ENCODE peak calls at places on chromosome 21, in four cellular contexts. S, P, R and U are unnamed samples.

GRCh38 chr21:37877171-37877570 is 39.1 kb downstream of the KCNJ6 start:
- DNase-seq in P (no peak), S (no peak), R (no peak), U (no peak)

GRCh38 chr21:26165331-26165730 is 5.2 kb downstream of the APP start:
- DNase-seq in R (no peak), P (no peak), S (no peak), U (no peak)

GRCh38 chr21:15731243-15731613 is 1.4 kb downstream of the USP25 start:
- DNase-seq in R (peak; percentile 25), P (no peak), S (peak; percentile 51), U (peak; percentile 44)

GRCh38 chr21:16460936-16461335 is 731.2 kb downstream of the USP25 start:
- DNase-seq in S (no peak), P (no peak), R (no peak), U (no peak)

GRCh38 chr21:32468567-32469175 is 56.2 kb downstream of the EVA1C start:
- DNase-seq in S (no peak), P (no peak), R (no peak), U (no peak)

GRCh38 chr21:38924954-38925353 is 119.2 kb downstream of the ETS2 start:
- DNase-seq in P (no peak), R (no peak), S (no peak), U (no peak)

GRCh38 chr21:34915364-34915834 is 133.7 kb downstream of the RUNX1 start:
- DNase-seq in R (no peak), S (no peak), P (no peak), U (no peak)

GRCh38 chr21:27564684-27565280 is 597.9 kb upstream of the ADAMTS5 start:
- DNase-seq in R (no peak), P (no peak), S (peak; percentile 5), U (peak; percentile 68)

GRCh38 chr21:25002676-25003075 is 604.6 kb downstream of the MRPL39 start:
- DNase-seq in P (no peak), R (no peak), S (no peak), U (no peak)

GRCh38 chr21:36698160-36699025 is 522 bp upstream of the SIM2 start:
- DNase-seq in S (no peak), P (no peak), R (no peak), U (no peak)

GRCh38 chr21:46597031-46597430 is 7.9 kb downstream of the S100B start:
- DNase-seq in P (no peak), S (no peak), R (no peak), U (no peak)

GRCh38 chr21:34202553-34203332 is 129.4 kb downstream of the MRPS6 start:
- DNase-seq in P (no peak), R (no peak), S (no peak), U (no peak)

GRCh38 chr21:15000076-15000475 is 64.7 kb downstream of the NRIP1 start:
- DNase-seq in S (no peak), R (no peak), P (no peak), U (no peak)

GRCh38 chr21:21401444-21401843 is 403.2 kb downstream of the NCAM2 start:
- DNase-seq in R (no peak), P (no peak), S (no peak), U (no peak)

GRCh38 chr21:33419538-33420123 is 16.4 kb downstream of the IFNGR2 start:
- DNase-seq in R (no peak), S (no peak), P (no peak), U (peak; percentile 82)

GRCh38 chr21:31136891-31137290 is 98.6 kb upstream of the KRTAP19-8 start:
- DNase-seq in S (peak; percentile 14), P (peak; percentile 47), R (no peak), U (peak; percentile 21)

GRCh38 chr21:35643176-35643575 is 417.1 kb downstream of the SETD4 start:
- DNase-seq in P (no peak), R (no peak), S (no peak), U (peak; percentile 65)

GRCh38 chr21:40765771-40766170 is 81.2 kb downstream of the DSCAM start:
- DNase-seq in R (no peak), S (no peak), P (no peak), U (no peak)

GRCh38 chr21:42775123-42775522 is 104.2 kb downstream of the WDR4 start:
- DNase-seq in P (no peak), R (no peak), S (no peak), U (no peak)
- TF ChIP-seq MYC in P (no peak), R (no peak), S (no peak), U (no peak)

GRCh38 chr21:45074818-45075605 is 632 bp downstream of the ADARB1 start:
- DNase-seq in S (peak; percentile 86), R (no peak), P (no peak), U (peak; percentile 38)
- TF ChIP-seq EZH2 in S (no peak), R (no peak), P (no peak), U (no peak)

GRCh38 chr21:18760247-18760646 is 356.7 kb upstream of the TMPRSS15 start:
- DNase-seq in R (no peak), S (peak; percentile 59), P (no peak), U (no peak)

GRCh38 chr21:18764720-18765119 is 361.1 kb upstream of the TMPRSS15 start:
- DNase-seq in S (no peak), R (no peak), P (no peak), U (no peak)

GRCh38 chr21:18759751-18760161 is 356.2 kb upstream of the TMPRSS15 start:
- DNase-seq in P (no peak), S (peak; percentile 52), R (no peak), U (no peak)

GRCh38 chr21:18759267-18759666 is 355.7 kb upstream of the TMPRSS15 start:
- DNase-seq in S (no peak), P (no peak), R (no peak), U (no peak)
- TF ChIP-seq MYC in S (no peak), P (no peak), R (no peak), U (no peak)

GRCh38 chr21:18244721-18245486 is at the start of gene CHODL:
- DNase-seq in P (no peak), S (no peak), R (no peak), U (no peak)
- TF ChIP-seq EZH2 in P (no peak), S (no peak), R (no peak), U (peak; percentile 39)

GRCh38 chr21:28738882-28739281 is 253.8 kb downstream of the LTN1 start:
- DNase-seq in S (no peak), R (no peak), P (no peak), U (peak; percentile 26)

GRCh38 chr21:28743723-28744122 is 249.0 kb downstream of the LTN1 start:
- DNase-seq in S (no peak), R (no peak), P (no peak), U (no peak)

GRCh38 chr21:28745131-28746055 is 247.3 kb downstream of the LTN1 start:
- DNase-seq in R (peak; percentile 70), S (peak; percentile 82), P (peak; percentile 33), U (peak; percentile 85)

GRCh38 chr21:28746166-28746565 is 246.5 kb downstream of the LTN1 start:
- DNase-seq in R (no peak), S (no peak), P (no peak), U (no peak)

GRCh38 chr21:28742527-28742926 is 250.2 kb downstream of the LTN1 start:
- DNase-seq in S (no peak), P (no peak), R (no peak), U (peak; percentile 61)
- TF ChIP-seq MYC in S (no peak), P (no peak), R (no peak), U (no peak)

GRCh38 chr21:42665484-42665883 is 12.1 kb downstream of the PDE9A start:
- DNase-seq in S (no peak), P (no peak), R (no peak), U (no peak)
- TF ChIP-seq EZH2 in S (no peak), P (no peak), R (no peak), U (no peak)

GRCh38 chr21:17514124-17514481 is 1.3 kb downstream of the CXADR start:
- DNase-seq in R (peak; percentile 27), P (no peak), S (no peak), U (peak; percentile 44)
- TF ChIP-seq MYC in R (no peak), P (no peak), S (no peak), U (no peak)

GRCh38 chr21:30058928-30059327 is 107.7 kb downstream of the CLDN17 start:
- DNase-seq in R (no peak), S (peak; percentile 4), P (no peak), U (no peak)

GRCh38 chr21:30057108-30057507 is 109.5 kb downstream of the CLDN17 start:
- DNase-seq in S (no peak), P (no peak), R (no peak), U (no peak)
- TF ChIP-seq EZH2 in S (no peak), P (no peak), R (no peak), U (no peak)

DNA sequence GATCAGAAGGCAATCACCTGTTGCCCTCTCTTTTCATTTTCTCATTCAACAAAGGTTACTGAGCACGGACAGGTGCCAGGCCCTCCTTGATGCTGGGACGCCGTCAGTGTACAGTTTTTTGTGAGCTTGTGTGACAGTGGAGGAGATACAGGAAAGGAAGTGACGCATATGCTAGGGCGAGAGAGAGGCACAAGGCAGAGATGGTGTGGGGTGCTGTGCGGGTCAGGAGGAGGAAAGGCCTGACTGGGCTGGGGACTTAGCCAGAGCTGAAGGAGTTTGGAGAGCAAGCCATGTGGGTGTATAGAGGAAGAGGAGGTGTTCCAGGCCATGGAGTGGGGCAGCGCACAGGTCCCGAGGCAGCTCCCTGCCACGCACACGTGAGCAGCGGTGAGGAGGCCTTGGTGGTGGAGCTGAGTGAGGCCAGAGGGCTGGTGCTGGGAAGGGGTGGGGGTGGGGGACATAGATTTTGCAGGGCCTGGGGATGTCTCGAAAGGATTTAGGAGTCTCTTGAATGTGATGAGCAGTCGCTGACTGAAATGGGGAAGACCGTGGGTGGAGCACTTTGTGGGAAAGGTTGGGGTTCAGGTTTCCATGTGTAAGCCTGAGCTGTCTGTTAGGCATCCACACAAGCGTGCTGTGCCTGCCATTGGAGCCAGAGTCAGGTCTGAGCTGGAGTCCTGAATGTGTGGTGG is 46.0 kb downstream of the TRAPPC10 start:
- DNase-seq in R (no peak), S (no peak), P (no peak), U (no peak)
- TF ChIP-seq MYC in R (no peak), S (no peak), P (no peak), U (no peak)